ENCODE peak calls at places on chromosomes 13 and 19, in six cellular contexts. P is activated T-helper 2 cell treated with anti-CD3 and anti-CD28 coated beads, Interferon-gamma antibody, Interleukin-2, Interleukin-4, amounts not matched to agents 10 μg/mL and 5 μg/mL and 100 μg/mL, durations not matched to agents 14 hours and 24 hours and 36 hours; R is GM20000; E is NCI-H524; X is C1 segment of cervical spinal cord; F is T-helper 2 cell. S is an unnamed sample.

GRCh38 chr13:97226013-97226412 is 3.9 kb downstream of the MBNL2 start:
- DNase-seq in P (no peak), R (no peak), E (no peak), X (no peak), F (no peak), S (no peak)

GRCh38 chr13:60099631-60100420 is 63.9 kb downstream of the DIAPH3 start:
- DNase-seq in P (no peak), R (no peak), E (no peak), X (no peak), F (no peak), S (no peak)

GRCh38 chr13:46803586-46803985 is 6.6 kb upstream of the ESD start:
- DNase-seq in P (no peak), R (no peak), E (no peak), X (no peak), F (no peak), S (no peak)

GRCh38 chr13:94778585-94778984 is 66.2 kb upstream of the SOX21 start:
- DNase-seq in P (no peak), R (no peak), E (no peak), X (no peak), F (no peak), S (no peak)

GRCh38 chr13:99382428-99383133 is 75.4 kb upstream of the GPR183 start:
- DNase-seq in P (no peak), R (no peak), E (no peak), X (no peak), F (no peak), S (no peak)

GRCh38 chr19:5407356-5407755 is 47.9 kb upstream of the ZNRF4 start:
- DNase-seq in P (no peak), R (no peak), E (peak), X (no peak), F (no peak), S (no peak)

GRCh38 chr13:50812242-50812641 is 31.2 kb downstream of the DLEU7 start:
- DNase-seq in P (no peak), R (no peak), E (no peak), X (no peak), F (no peak), S (no peak)

GRCh38 chr13:30585748-30586262 is 31.9 kb upstream of the USPL1 start:
- DNase-seq in P (no peak), R (no peak), E (no peak), X (no peak), F (no peak), S (no peak)

GRCh38 chr19:4103073-4103418 is 20.9 kb downstream of the MAP2K2 start:
- DNase-seq in P (no peak), R (no peak), E (no peak), X (no peak), F (no peak), S (no peak)

GRCh38 chr13:101514695-101515275 is 62.3 kb downstream of the ITGBL1 start:
- DNase-seq in P (no peak), R (peak), E (no peak), X (peak), F (no peak), S (peak)

GRCh38 chr19:48724796-48725753 is 5.5 kb upstream of the MAMSTR start:
- DNase-seq in P (no peak), R (peak), E (no peak), X (no peak), F (no peak), S (no peak)

GRCh38 chr19:46920341-46920740 is 59.5 kb downstream of the ARHGAP35 start:
- DNase-seq in P (no peak), R (no peak), E (no peak), X (no peak), F (no peak), S (no peak)

GRCh38 chr19:11530432-11530831 is 1.5 kb upstream of the ECSIT start:
- DNase-seq in P (peak), R (no peak), E (peak), X (peak), F (peak), S (peak)

GRCh38 chr19:6536138-6536671 is 5.4 kb downstream of the TNFSF9 start:
- DNase-seq in P (peak), R (peak), E (no peak), X (no peak), F (peak), S (peak)

GRCh38 chr19:49896863-49897621 is at the start of gene IL4I1:
- DNase-seq in P (peak), R (peak), E (no peak), X (no peak), F (peak), S (peak)

GRCh38 chr19:55697069-55697440 is 22.0 kb downstream of the EPN1 start:
- DNase-seq in P (no peak), R (no peak), E (no peak), X (no peak), F (no peak), S (no peak)

GRCh38 chr13:37869756-37870488 is at the start of gene TRPC4:
- DNase-seq in P (no peak), R (no peak), E (peak), X (no peak), F (no peak), S (no peak)

GRCh38 chr19:35178701-35179100 is 24.2 kb downstream of the FXYD5 start:
- DNase-seq in P (no peak), R (no peak), E (no peak), X (no peak), F (no peak), S (no peak)

GRCh38 chr19:39408392-39409206 is 2.0 kb downstream of the ZFP36 start:
- DNase-seq in P (no peak), R (no peak), E (no peak), X (no peak), F (no peak), S (no peak)

GRCh38 chr19:1503089-1503924 is 9.5 kb downstream of the ADAMTSL5 start:
- DNase-seq in P (peak), R (peak), E (no peak), X (peak), F (peak), S (peak)

GRCh38 chr19:33194884-33195710 is 967 bp downstream of the LRP3 start:
- DNase-seq in P (no peak), R (no peak), E (no peak), X (no peak), F (no peak), S (no peak)

GRCh38 chr13:96792736-96793444 is 201.4 kb downstream of the OXGR1 start:
- DNase-seq in P (no peak), R (no peak), E (no peak), X (no peak), F (no peak), S (no peak)

GRCh38 chr19:12774588-12775555 is at the start of gene HOOK2:
- DNase-seq in P (no peak), R (no peak), E (no peak), X (no peak), F (no peak), S (no peak)

GRCh38 chr13:98451676-98452105 is 125.2 kb downstream of the STK24 start:
- DNase-seq in P (no peak), R (no peak), E (no peak), X (no peak), F (no peak), S (no peak)

GRCh38 chr19:40219721-40220276 is 1.6 kb upstream of the TTC9B start:
- DNase-seq in P (no peak), R (no peak), E (no peak), X (no peak), F (no peak), S (no peak)

GRCh38 chr19:35261356-35262100 is 7.2 kb upstream of the USF2 start:
- DNase-seq in P (no peak), R (peak), E (no peak), X (no peak), F (no peak), S (no peak)